ENCODE peak calls at places on chromosomes 7 and 10, in six cellular contexts. I, P, S, U, Z and Y are unnamed samples.

GRCh38 chr7:18019562-18019961 is 8.1 kb downstream of the PRPS1L1 start:
- DNase-seq in I (peak), P (no peak), S (peak), U (peak), Z (peak), Y (no peak)

GRCh38 chr7:42097756-42098155 is 139.3 kb downstream of the GLI3 start:
- DNase-seq in I (no peak), P (no peak), S (peak), U (peak), Z (peak), Y (no peak)

GRCh38 chr7:102860351-102860811 is 52.4 kb upstream of the LRRC17 start:
- DNase-seq in I (no peak), P (no peak), S (peak), U (peak), Z (peak), Y (no peak)

GRCh38 chr7:149719050-149719899 is 54.1 kb downstream of the ZNF467 start:
- DNase-seq in I (no peak), P (no peak), S (peak), U (peak), Z (peak), Y (no peak)

GRCh38 chr10:106917452-106918055 is 247.0 kb downstream of the SORCS1 start:
- DNase-seq in I (no peak), P (no peak), S (no peak), U (no peak), Z (no peak), Y (peak)

GRCh38 chr10:70906953-70907618 is 18.7 kb upstream of the PCBD1 start:
- DNase-seq in I (no peak), P (no peak), S (no peak), U (no peak), Z (no peak), Y (peak)

GRCh38 chr7:51038573-51038972 is 255.9 kb upstream of the GRB10 start:
- DNase-seq in I (no peak), P (no peak), S (no peak), U (no peak), Z (no peak), Y (no peak)

GRCh38 chr7:71547426-71547825 is 415.5 kb downstream of the GALNT17 start:
- DNase-seq in I (no peak), P (no peak), S (no peak), U (no peak), Z (no peak), Y (no peak)

GRCh38 chr10:78450239-78450638 is 416.6 kb downstream of the RPS24 start:
- DNase-seq in I (no peak), P (no peak), S (no peak), U (no peak), Z (no peak), Y (no peak)

DNA sequence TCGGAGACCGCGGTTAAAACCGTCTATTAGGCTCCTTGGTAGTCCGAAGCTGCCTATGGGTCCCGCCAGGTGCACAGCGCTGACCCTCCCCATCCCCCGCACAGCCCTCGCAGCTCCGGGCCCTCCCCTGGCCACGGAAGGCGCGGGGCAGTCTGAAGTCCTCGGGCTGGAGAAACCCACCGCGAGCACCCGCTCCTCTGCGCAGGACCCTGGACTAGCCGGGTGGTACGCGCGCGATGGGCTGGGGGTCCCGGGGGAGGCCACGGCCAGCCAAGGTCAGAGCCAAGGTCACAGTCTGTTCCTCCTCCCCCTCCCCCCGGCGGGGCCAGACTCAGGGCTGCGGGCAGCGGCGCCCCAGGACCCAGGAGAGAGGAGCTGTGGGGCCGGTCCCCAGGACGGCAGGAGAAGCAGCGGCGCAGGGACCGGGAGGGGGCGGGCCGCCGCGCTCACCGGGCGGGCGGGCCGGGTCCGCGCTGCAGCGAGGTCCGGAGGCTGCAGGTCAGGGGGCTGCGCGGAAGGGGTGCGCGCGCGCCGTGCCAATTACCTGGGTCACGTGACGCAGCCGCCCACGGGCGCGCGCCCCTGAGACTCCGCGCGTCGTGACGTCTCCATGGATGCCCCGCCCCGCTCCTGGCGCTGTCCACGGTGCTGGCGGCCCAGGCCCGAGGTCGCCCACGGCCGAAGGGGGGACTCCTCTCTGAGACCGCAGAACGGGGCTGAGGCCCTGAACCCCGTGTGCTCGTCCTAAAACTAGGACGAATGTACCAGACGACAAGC is at the start of gene OGDHL:
- DNase-seq in I (peak), P (peak), S (peak), U (peak), Z (peak), Y (peak)
- TF ChIP-seq CTCF in I (no peak), P (no peak), S (no peak), U (no peak), Z (no peak), Y (no peak)

GRCh38 chr10:122375761-122376160 is 1.3 kb downstream of the PLEKHA1 start:
- DNase-seq in I (no peak), P (no peak), S (no peak), U (no peak), Z (no peak), Y (no peak)
- H3K4me3 ChIP-seq in I (peak), P (peak), S (peak), U (peak), Z (peak), Y (peak)

DNA sequence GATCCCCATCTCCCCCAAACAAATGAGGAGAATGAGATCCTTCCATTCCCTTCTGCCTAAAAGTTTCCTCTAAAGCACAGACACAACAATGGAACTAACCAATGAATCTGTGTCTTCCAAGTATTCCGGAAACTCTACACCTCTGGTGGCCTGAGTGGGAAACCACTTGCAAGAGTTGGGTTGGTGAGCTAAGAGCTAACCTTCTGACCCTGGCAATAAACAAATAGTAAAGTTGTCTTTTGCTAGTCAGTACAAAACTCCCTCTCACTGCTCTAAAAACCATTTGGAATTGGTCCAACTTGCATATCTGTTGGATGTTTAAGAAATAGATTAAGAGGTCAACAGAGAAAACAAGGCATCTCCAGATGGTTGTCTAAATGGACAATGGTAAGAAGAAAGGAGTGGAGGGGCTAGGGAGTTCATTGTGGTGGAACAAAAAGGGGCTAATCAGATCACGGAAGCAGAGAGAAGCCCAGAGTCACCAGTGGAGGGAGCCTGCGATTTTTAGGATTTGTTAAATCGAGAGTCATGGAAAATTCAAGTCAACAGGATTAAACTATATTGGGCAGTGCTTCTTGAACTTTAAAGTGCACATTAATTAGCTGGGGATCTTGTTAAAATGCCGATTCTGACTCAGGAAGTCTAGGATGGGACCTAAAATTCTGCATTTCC is 192.3 kb downstream of the EVX1 start:
- DNase-seq in I (no peak), P (no peak), S (no peak), U (peak), Z (no peak), Y (no peak)
- TF ChIP-seq CTCF in I (peak), P (no peak), S (peak), U (no peak), Z (no peak), Y (no peak)

GRCh38 chr7:142795339-142795863 is 24.6 kb downstream of the PRSS2 start:
- DNase-seq in I (no peak), P (no peak), S (no peak), U (no peak), Z (no peak), Y (peak)

GRCh38 chr7:142797799-142798377 is 27.1 kb downstream of the PRSS2 start:
- DNase-seq in I (no peak), P (no peak), S (no peak), U (no peak), Z (no peak), Y (no peak)

GRCh38 chr7:142796001-142796500 is 25.3 kb downstream of the PRSS2 start:
- DNase-seq in I (no peak), P (no peak), S (no peak), U (no peak), Z (no peak), Y (no peak)

GRCh38 chr7:142797342-142797798 is 26.6 kb downstream of the PRSS2 start:
- DNase-seq in I (no peak), P (no peak), S (no peak), U (no peak), Z (no peak), Y (no peak)

DNA sequence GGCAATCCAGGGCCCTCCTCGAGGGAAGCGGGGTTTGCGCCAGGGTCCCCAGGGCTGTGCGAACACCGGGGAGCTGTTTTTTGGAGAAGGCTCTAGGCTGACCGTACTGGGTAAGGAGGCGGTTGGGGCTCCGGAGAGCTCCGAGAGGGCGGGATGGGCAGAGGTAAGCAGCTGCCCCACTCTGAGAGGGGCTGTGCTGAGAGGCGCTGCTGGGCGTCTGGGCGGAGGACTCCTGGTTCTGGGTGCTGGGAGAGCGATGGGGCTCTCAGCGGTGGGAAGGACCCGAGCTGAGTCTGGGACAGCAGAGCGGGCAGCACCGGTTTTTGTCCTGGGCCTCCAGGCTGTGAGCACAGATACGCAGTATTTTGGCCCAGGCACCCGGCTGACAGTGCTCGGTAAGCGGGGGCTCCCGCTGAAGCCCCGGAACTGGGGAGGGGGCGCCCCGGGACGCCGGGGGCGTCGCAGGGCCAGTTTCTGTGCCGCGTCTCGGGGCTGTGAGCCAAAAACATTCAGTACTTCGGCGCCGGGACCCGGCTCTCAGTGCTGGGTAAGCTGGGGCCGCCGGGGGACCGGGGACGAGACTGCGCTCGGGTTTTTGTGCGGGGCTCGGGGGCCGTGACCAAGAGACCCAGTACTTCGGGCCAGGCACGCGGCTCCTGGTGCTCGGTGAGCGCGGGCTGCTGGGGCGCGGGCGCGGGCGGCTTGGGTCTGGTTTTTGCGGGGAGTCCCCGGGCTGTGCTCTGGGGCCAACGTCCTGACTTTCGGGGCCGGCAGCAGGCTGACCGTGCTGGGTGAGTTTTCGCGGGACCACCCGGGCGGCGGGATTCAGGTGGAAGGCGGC is 26.0 kb downstream of the PRSS2 start:
- DNase-seq in I (no peak), P (no peak), S (peak), U (no peak), Z (no peak), Y (no peak)
- H3K4me3 ChIP-seq in I (no peak), P (peak), S (peak), U (peak), Z (no peak), Y (peak)

GRCh38 chr7:44490351-44491200 is at the start of gene NUDCD3:
- DNase-seq in I (peak), P (peak), S (peak), U (peak), Z (peak), Y (peak)
- TF ChIP-seq CTCF in I (peak), P (no peak), S (peak), U (peak), Z (peak), Y (no peak)